ENCODE peak calls at places on chromosomes 11 and 22, in four cellular contexts. One of them, this sample, is unnamed.

GRCh38 chr11:114367244-114367957 is 32.9 kb downstream of the C11orf71 start:
- DNase-seq in anterior cingulate cortex: no peak
- DNase-seq in activated CD8-positive, alpha-beta memory T cell treated with anti-CD3 and anti-CD28 coated beads for 4 hours: no peak
- DNase-seq in NCI-H774: no peak
- DNase-seq in this sample: no peak

GRCh38 chr22:44723801-44724200 is 21.8 kb downstream of the PRR5 start:
- DNase-seq in activated CD8-positive, alpha-beta memory T cell treated with anti-CD3 and anti-CD28 coated beads for 4 hours: no peak
- DNase-seq in NCI-H774: no peak
- DNase-seq in anterior cingulate cortex: no peak
- DNase-seq in this sample: peak; percentile 30

GRCh38 chr11:9613830-9614762 is 40.6 kb downstream of the WEE1 start:
- DNase-seq in activated CD8-positive, alpha-beta memory T cell treated with anti-CD3 and anti-CD28 coated beads for 4 hours: peak; percentile 84
- DNase-seq in NCI-H774: peak; percentile 61
- DNase-seq in anterior cingulate cortex: peak; percentile 47
- DNase-seq in this sample: peak; percentile 43

GRCh38 chr22:46574993-46575914 is 37.8 kb upstream of the CELSR1 start:
- DNase-seq in NCI-H774: peak; percentile 23
- DNase-seq in activated CD8-positive, alpha-beta memory T cell treated with anti-CD3 and anti-CD28 coated beads for 4 hours: no peak
- DNase-seq in anterior cingulate cortex: no peak
- DNase-seq in this sample: no peak

GRCh38 chr11:13880719-13881118 is 81.8 kb upstream of the SPON1 start:
- DNase-seq in anterior cingulate cortex: no peak
- DNase-seq in activated CD8-positive, alpha-beta memory T cell treated with anti-CD3 and anti-CD28 coated beads for 4 hours: no peak
- DNase-seq in NCI-H774: no peak
- DNase-seq in this sample: no peak

GRCh38 chr11:95279921-95280861 is 49.2 kb upstream of the SESN3 start:
- DNase-seq in anterior cingulate cortex: no peak
- DNase-seq in NCI-H774: no peak
- DNase-seq in activated CD8-positive, alpha-beta memory T cell treated with anti-CD3 and anti-CD28 coated beads for 4 hours: no peak
- DNase-seq in this sample: no peak

GRCh38 chr11:70397336-70397982 is 870 bp upstream of the CTTN start:
- DNase-seq in anterior cingulate cortex: no peak
- DNase-seq in activated CD8-positive, alpha-beta memory T cell treated with anti-CD3 and anti-CD28 coated beads for 4 hours: no peak
- DNase-seq in NCI-H774: no peak
- DNase-seq in this sample: peak; percentile 53

GRCh38 chr22:36026741-36027140 is 1.9 kb downstream of the RBFOX2 start:
- DNase-seq in anterior cingulate cortex: no peak
- DNase-seq in activated CD8-positive, alpha-beta memory T cell treated with anti-CD3 and anti-CD28 coated beads for 4 hours: no peak
- DNase-seq in NCI-H774: no peak
- DNase-seq in this sample: no peak

GRCh38 chr11:65422104-65422632 is 430 bp upstream of the NEAT1 start:
- DNase-seq in activated CD8-positive, alpha-beta memory T cell treated with anti-CD3 and anti-CD28 coated beads for 4 hours: peak; percentile 86
- DNase-seq in anterior cingulate cortex: peak; percentile 89
- DNase-seq in NCI-H774: peak; percentile 97
- DNase-seq in this sample: peak; percentile 93

GRCh38 chr22:36387664-36387913 is 178 bp downstream of the MYH9 start:
- DNase-seq in anterior cingulate cortex: no peak
- DNase-seq in activated CD8-positive, alpha-beta memory T cell treated with anti-CD3 and anti-CD28 coated beads for 4 hours: no peak
- DNase-seq in NCI-H774: no peak
- DNase-seq in this sample: no peak

GRCh38 chr11:121341609-121342008 is 49.0 kb downstream of the SC5D start:
- DNase-seq in NCI-H774: no peak
- DNase-seq in activated CD8-positive, alpha-beta memory T cell treated with anti-CD3 and anti-CD28 coated beads for 4 hours: no peak
- DNase-seq in anterior cingulate cortex: no peak
- DNase-seq in this sample: no peak

GRCh38 chr11:68545347-68545746 is 84.8 kb downstream of the PPP6R3 start:
- DNase-seq in NCI-H774: no peak
- DNase-seq in activated CD8-positive, alpha-beta memory T cell treated with anti-CD3 and anti-CD28 coated beads for 4 hours: no peak
- DNase-seq in anterior cingulate cortex: no peak
- DNase-seq in this sample: no peak

GRCh38 chr11:13329670-13330401 is 52.2 kb downstream of the BMAL1 start:
- DNase-seq in NCI-H774: peak; percentile 65
- DNase-seq in activated CD8-positive, alpha-beta memory T cell treated with anti-CD3 and anti-CD28 coated beads for 4 hours: no peak
- DNase-seq in anterior cingulate cortex: no peak
- DNase-seq in this sample: peak; percentile 74

GRCh38 chr11:110106713-110107274 is 13.6 kb downstream of the ZC3H12C start:
- DNase-seq in NCI-H774: no peak
- DNase-seq in anterior cingulate cortex: no peak
- DNase-seq in activated CD8-positive, alpha-beta memory T cell treated with anti-CD3 and anti-CD28 coated beads for 4 hours: no peak
- DNase-seq in this sample: no peak

GRCh38 chr22:18994780-18995711 is 59.0 kb upstream of the PRODH start:
- DNase-seq in activated CD8-positive, alpha-beta memory T cell treated with anti-CD3 and anti-CD28 coated beads for 4 hours: no peak
- DNase-seq in NCI-H774: no peak
- DNase-seq in anterior cingulate cortex: no peak
- DNase-seq in this sample: no peak

GRCh38 chr11:14029971-14030531 is 67.5 kb downstream of the SPON1 start:
- DNase-seq in anterior cingulate cortex: no peak
- DNase-seq in NCI-H774: peak; percentile 74
- DNase-seq in activated CD8-positive, alpha-beta memory T cell treated with anti-CD3 and anti-CD28 coated beads for 4 hours: no peak
- DNase-seq in this sample: peak; percentile 6

GRCh38 chr11:112961751-112962747 is 829 bp downstream of the NCAM1 start:
- DNase-seq in NCI-H774: peak; percentile 73
- DNase-seq in activated CD8-positive, alpha-beta memory T cell treated with anti-CD3 and anti-CD28 coated beads for 4 hours: no peak
- DNase-seq in anterior cingulate cortex: peak; percentile 41
- DNase-seq in this sample: peak; percentile 53

GRCh38 chr22:37657590-37658132 is 862 bp upstream of the PDXP start:
- DNase-seq in NCI-H774: no peak
- DNase-seq in activated CD8-positive, alpha-beta memory T cell treated with anti-CD3 and anti-CD28 coated beads for 4 hours: no peak
- DNase-seq in anterior cingulate cortex: no peak
- DNase-seq in this sample: no peak

GRCh38 chr22:26648011-26648497 is 9.3 kb upstream of the MIAT start:
- DNase-seq in activated CD8-positive, alpha-beta memory T cell treated with anti-CD3 and anti-CD28 coated beads for 4 hours: no peak
- DNase-seq in anterior cingulate cortex: no peak
- DNase-seq in NCI-H774: peak; percentile 87
- DNase-seq in this sample: peak; percentile 75

GRCh38 chr22:31086703-31087330 is 5.7 kb downstream of the SMTN start:
- DNase-seq in NCI-H774: no peak
- DNase-seq in activated CD8-positive, alpha-beta memory T cell treated with anti-CD3 and anti-CD28 coated beads for 4 hours: no peak
- DNase-seq in anterior cingulate cortex: no peak
- DNase-seq in this sample: no peak

GRCh38 chr22:49764151-49764581 is 63.5 kb downstream of the BRD1 start:
- DNase-seq in anterior cingulate cortex: no peak
- DNase-seq in activated CD8-positive, alpha-beta memory T cell treated with anti-CD3 and anti-CD28 coated beads for 4 hours: no peak
- DNase-seq in NCI-H774: no peak
- DNase-seq in this sample: no peak

GRCh38 chr11:16813141-16813540 is 74.7 kb downstream of the C11orf58 start:
- DNase-seq in activated CD8-positive, alpha-beta memory T cell treated with anti-CD3 and anti-CD28 coated beads for 4 hours: no peak
- DNase-seq in anterior cingulate cortex: no peak
- DNase-seq in NCI-H774: no peak
- DNase-seq in this sample: no peak

GRCh38 chr11:23359297-23359696 is 499.0 kb upstream of the CCDC179 start:
- DNase-seq in activated CD8-positive, alpha-beta memory T cell treated with anti-CD3 and anti-CD28 coated beads for 4 hours: no peak
- DNase-seq in anterior cingulate cortex: no peak
- DNase-seq in NCI-H774: no peak
- DNase-seq in this sample: no peak

GRCh38 chr22:44360686-44361381 is 48.1 kb upstream of the SHISAL1 start:
- DNase-seq in anterior cingulate cortex: no peak
- DNase-seq in activated CD8-positive, alpha-beta memory T cell treated with anti-CD3 and anti-CD28 coated beads for 4 hours: no peak
- DNase-seq in NCI-H774: no peak
- DNase-seq in this sample: no peak

GRCh38 chr11:701741-702513 is 4.1 kb upstream of the EPS8L2 start:
- DNase-seq in anterior cingulate cortex: no peak
- DNase-seq in NCI-H774: no peak
- DNase-seq in activated CD8-positive, alpha-beta memory T cell treated with anti-CD3 and anti-CD28 coated beads for 4 hours: no peak
- DNase-seq in this sample: no peak

GRCh38 chr11:41031571-41032060 is 427.8 kb downstream of the LRRC4C start:
- DNase-seq in NCI-H774: no peak
- DNase-seq in activated CD8-positive, alpha-beta memory T cell treated with anti-CD3 and anti-CD28 coated beads for 4 hours: no peak
- DNase-seq in anterior cingulate cortex: no peak
- DNase-seq in this sample: no peak

GRCh38 chr11:28089378-28089777 is 18.6 kb downstream of the KIF18A start:
- DNase-seq in anterior cingulate cortex: no peak
- DNase-seq in NCI-H774: no peak
- DNase-seq in activated CD8-positive, alpha-beta memory T cell treated with anti-CD3 and anti-CD28 coated beads for 4 hours: no peak
- DNase-seq in this sample: no peak

GRCh38 chr11:97502201-97502600 is 1112.4 kb downstream of the JRKL start:
- DNase-seq in activated CD8-positive, alpha-beta memory T cell treated with anti-CD3 and anti-CD28 coated beads for 4 hours: no peak
- DNase-seq in anterior cingulate cortex: no peak
- DNase-seq in NCI-H774: no peak
- DNase-seq in this sample: no peak

GRCh38 chr11:42595856-42596255 is 715.9 kb upstream of the API5 start:
- DNase-seq in NCI-H774: no peak
- DNase-seq in anterior cingulate cortex: no peak
- DNase-seq in activated CD8-positive, alpha-beta memory T cell treated with anti-CD3 and anti-CD28 coated beads for 4 hours: no peak
- DNase-seq in this sample: no peak

GRCh38 chr22:20418211-20418788 is 19.3 kb downstream of the SCARF2 start:
- DNase-seq in anterior cingulate cortex: peak; percentile 70
- DNase-seq in activated CD8-positive, alpha-beta memory T cell treated with anti-CD3 and anti-CD28 coated beads for 4 hours: peak; percentile 51
- DNase-seq in NCI-H774: peak; percentile 65
- DNase-seq in this sample: peak; percentile 56

GRCh38 chr22:31659246-31659645 is 2.8 kb downstream of the PISD start:
- DNase-seq in activated CD8-positive, alpha-beta memory T cell treated with anti-CD3 and anti-CD28 coated beads for 4 hours: no peak
- DNase-seq in anterior cingulate cortex: no peak
- DNase-seq in NCI-H774: no peak
- DNase-seq in this sample: no peak

This sample was measured in NCI-H510A treated with DMSO at 0.1 percent for 48 hours.